ENCODE peak calls at places on chromosomes 3 and 15, in five cellular contexts. E is left cardiac atrium, W is germinal center, T is GM12892, Q is left ventricle myocardium superior. M is an unnamed sample.

GRCh38 chr3:41652506-41652905 is 309.4 kb downstream of the ULK4 start:
- DNase-seq in Q (no peak), W (no peak), T (no peak), E (no peak), M (no peak)

GRCh38 chr15:23073890-23074631 is 34.7 kb upstream of the TUBGCP5 start:
- DNase-seq in E (peak; percentile 34), W (no peak), T (no peak), Q (peak; percentile 42), M (no peak)

GRCh38 chr3:15339786-15340215 is 7.4 kb upstream of the SH3BP5 start:
- DNase-seq in W (no peak), T (no peak), Q (no peak), E (no peak), M (no peak)

GRCh38 chr3:31919528-31919927 is 61.5 kb downstream of the OSBPL10 start:
- DNase-seq in E (no peak), T (no peak), W (no peak), Q (no peak), M (peak; percentile 50)

GRCh38 chr15:39585394-39585841 is 4.5 kb downstream of the THBS1 start:
- DNase-seq in E (no peak), W (no peak), Q (no peak), T (no peak), M (no peak)

GRCh38 chr3:134824676-134825290 is 29.7 kb downstream of the EPHB1 start:
- DNase-seq in E (no peak), T (no peak), Q (peak; percentile 50), W (no peak), M (no peak)

GRCh38 chr3:41258239-41258800 is 59.0 kb downstream of the CTNNB1 start:
- DNase-seq in E (no peak), T (no peak), Q (no peak), W (no peak), M (no peak)

GRCh38 chr3:76645724-76646123 is 394.2 kb upstream of the ROBO2 start:
- DNase-seq in Q (no peak), E (no peak), W (no peak), T (no peak), M (no peak)

GRCh38 chr3:127669541-127670228 is 3.1 kb upstream of the ABTB1 start:
- DNase-seq in Q (no peak), T (no peak), E (no peak), W (no peak), M (no peak)

GRCh38 chr3:56180433-56180832 is 287.8 kb downstream of the ERC2 start:
- DNase-seq in Q (no peak), T (no peak), E (no peak), W (no peak), M (no peak)

GRCh38 chr3:18135083-18135814 is 289.9 kb downstream of the SATB1 start:
- DNase-seq in W (no peak), Q (no peak), E (no peak), T (no peak), M (no peak)

GRCh38 chr15:89150762-89151305 is 62.6 kb downstream of the ABHD2 start:
- DNase-seq in W (no peak), Q (no peak), E (no peak), T (no peak), M (no peak)

GRCh38 chr3:43883729-43884396 is 193.1 kb downstream of the ABHD5 start:
- DNase-seq in Q (peak; percentile 42), E (no peak), W (no peak), T (no peak), M (no peak)

GRCh38 chr3:31606453-31606852 is 73.7 kb downstream of the STT3B start:
- DNase-seq in T (no peak), W (no peak), Q (no peak), E (no peak), M (no peak)

GRCh38 chr3:9422712-9423424 is 25.5 kb downstream of the SETD5 start:
- DNase-seq in Q (no peak), W (no peak), E (peak; percentile 80), T (no peak), M (peak; percentile 76)

GRCh38 chr3:73768594-73769308 is 144.0 kb upstream of the PDZRN3 start:
- DNase-seq in T (no peak), Q (no peak), W (no peak), E (no peak), M (no peak)

GRCh38 chr15:70512772-70513362 is 250.5 kb downstream of the UACA start:
- DNase-seq in T (peak; percentile 68), Q (peak; percentile 42), E (no peak), W (peak; percentile 87), M (peak; percentile 63)

GRCh38 chr3:143443851-143444331 is 324.3 kb downstream of the CHST2 start:
- DNase-seq in T (no peak), W (no peak), E (peak; percentile 68), Q (no peak), M (no peak)

GRCh38 chr3:180827171-180827570 is 85.3 kb upstream of the FXR1 start:
- DNase-seq in Q (no peak), T (no peak), W (no peak), E (no peak), M (no peak)

GRCh38 chr3:193665370-193665989 is 72.5 kb downstream of the OPA1 start:
- DNase-seq in Q (no peak), T (no peak), W (peak; percentile 14), E (no peak), M (no peak)

GRCh38 chr15:49301562-49301961 is 121.5 kb upstream of the FGF7 start:
- DNase-seq in W (no peak), E (no peak), T (no peak), Q (no peak), M (no peak)

GRCh38 chr15:85421116-85421925 is 40.9 kb downstream of the AKAP13 start:
- DNase-seq in E (no peak), T (no peak), Q (no peak), W (no peak), M (no peak)

GRCh38 chr3:45417949-45418847 is 29.8 kb downstream of the LARS2 start:
- DNase-seq in E (no peak), Q (no peak), W (no peak), T (no peak), M (no peak)

GRCh38 chr3:194893121-194893979 is 207.7 kb downstream of the FAM43A start:
- DNase-seq in T (no peak), Q (no peak), W (no peak), E (no peak), M (no peak)

GRCh38 chr3:30658328-30659052 is 52.1 kb downstream of the TGFBR2 start:
- DNase-seq in T (no peak), Q (no peak), E (no peak), W (peak; percentile 41), M (no peak)

GRCh38 chr15:28934645-28935044 is 48.9 kb downstream of the APBA2 start:
- DNase-seq in Q (no peak), W (no peak), E (no peak), T (no peak), M (no peak)

GRCh38 chr3:102195198-102195948 is 239.4 kb upstream of the ZPLD1 start:
- DNase-seq in Q (no peak), W (no peak), E (no peak), T (no peak), M (no peak)

GRCh38 chr3:150545419-150546225 is 674 bp downstream of the SERP1 start:
- DNase-seq in Q (no peak), E (peak; percentile 67), T (peak; percentile 22), W (peak; percentile 40), M (no peak)

GRCh38 chr3:136078421-136079364 is 113.2 kb downstream of the PPP2R3A start:
- DNase-seq in Q (no peak), W (peak; percentile 6), T (no peak), E (no peak), M (no peak)

GRCh38 chr15:37007301-37007700 is 93.0 kb downstream of the MEIS2 start:
- DNase-seq in T (no peak), W (no peak), E (no peak), Q (no peak), M (no peak)

GRCh38 chr3:99862208-99862607 is 44.5 kb downstream of the CMSS1 start:
- DNase-seq in T (no peak), Q (no peak), W (no peak), E (no peak), M (no peak)

GRCh38 chr15:74050127-74050526 is 32.2 kb downstream of the GOLGA6A start:
- DNase-seq in Q (no peak), E (no peak), T (no peak), W (no peak), M (no peak)

GRCh38 chr3:126459111-126459762 is 16.5 kb downstream of the ZXDC start:
- DNase-seq in Q (no peak), T (no peak), E (no peak), W (no peak), M (no peak)

GRCh38 chr3:194632211-194632982 is 822 bp downstream of the TMEM44 start:
- DNase-seq in Q (peak; percentile 67), E (peak; percentile 63), W (peak; percentile 14), T (no peak), M (peak; percentile 49)

GRCh38 chr15:90419202-90419601 is 31.2 kb downstream of the IQGAP1 start:
- DNase-seq in E (no peak), Q (no peak), T (no peak), W (no peak), M (no peak)

GRCh38 chr15:101406796-101407195 is 82.7 kb downstream of the PCSK6 start:
- DNase-seq in Q (no peak), E (no peak), W (no peak), T (no peak), M (no peak)

M was measured in HuH-7.5.